ENCODE peak calls at places on chromosome 3, in nine cellular contexts. M is lower lobe of right lung, R is adrenal gland, D is colonic mucosa, Q is mammary epithelial cell, P is heart left ventricle, H is cardiac muscle cell, A is aorta, T is sigmoid colon. V is an unnamed sample.
A peak's percentile ranks its signal among the peaks of the same experiment; 100 is the strongest.

GRCh38 chr3:100561459-100562158 is 47.8 kb upstream of the ADGRG7 start:
- DNase-seq in M (no peak), R (no peak), D (no peak), Q (peak; percentile 90), P (no peak), H (peak; percentile 89), A (no peak), T (no peak), V (no peak)

GRCh38 chr3:191329654-191330308 is 545 bp downstream of the UTS2B start:
- DNase-seq in M (peak; percentile 71), R (peak; percentile 71), D (peak; percentile 64), Q (peak; percentile 61), P (peak; percentile 74), H (peak; percentile 64), A (peak; percentile 81), T (peak; percentile 69), V (peak; percentile 80)

GRCh38 chr3:108462899-108463298 is 47.5 kb downstream of the MYH15 start:
- DNase-seq in M (no peak), R (no peak), D (no peak), Q (peak; percentile 19), P (no peak), H (peak; percentile 47), A (no peak), T (no peak), V (no peak)

GRCh38 chr3:177679568-177680441 is 482.5 kb upstream of the TBL1XR1 start:
- DNase-seq in M (no peak), R (peak; percentile 72), D (no peak), Q (no peak), P (no peak), H (peak; percentile 88), A (no peak), T (no peak), V (no peak)

GRCh38 chr3:129651316-129652202 is 45.1 kb upstream of the PLXND1 start:
- DNase-seq in M (no peak), R (peak; percentile 63), D (no peak), Q (peak; percentile 79), P (no peak), H (peak; percentile 82), A (no peak), T (no peak), V (no peak)

GRCh38 chr3:46393554-46394434 is 13.1 kb downstream of the CCR5AS start:
- DNase-seq in M (peak; percentile 56), R (no peak), D (no peak), Q (peak; percentile 30), P (no peak), H (peak; percentile 62), A (no peak), T (no peak), V (no peak)

GRCh38 chr3:47715928-47716327 is 65.8 kb downstream of the SMARCC1 start:
- DNase-seq in M (no peak), R (peak; percentile 79), D (no peak), Q (peak; percentile 39), P (no peak), H (peak; percentile 53), A (peak; percentile 59), T (no peak), V (no peak)

GRCh38 chr3:58384381-58385090 is 49.1 kb downstream of the PDHB start:
- DNase-seq in M (no peak), R (no peak), D (no peak), Q (no peak), P (no peak), H (no peak), A (no peak), T (no peak), V (no peak)

GRCh38 chr3:63875510-63875909 is 11.8 kb downstream of the ATXN7 start:
- DNase-seq in M (no peak), R (no peak), D (no peak), Q (no peak), P (no peak), H (no peak), A (no peak), T (no peak), V (no peak)

GRCh38 chr3:32405155-32405554 is 13.5 kb downstream of the CMTM7 start:
- DNase-seq in M (no peak), R (no peak), D (no peak), Q (no peak), P (no peak), H (peak; percentile 93), A (no peak), T (no peak), V (no peak)

GRCh38 chr3:32406481-32407408 is 15.1 kb downstream of the CMTM7 start:
- DNase-seq in M (no peak), R (peak; percentile 39), D (no peak), Q (peak; percentile 82), P (no peak), H (no peak), A (no peak), T (no peak), V (no peak)

GRCh38 chr3:32403663-32404062 is 12.0 kb downstream of the CMTM7 start:
- DNase-seq in M (no peak), R (peak; percentile 5), D (no peak), Q (peak; percentile 72), P (no peak), H (no peak), A (no peak), T (no peak), V (no peak)

GRCh38 chr3:32404714-32405113 is 13.1 kb downstream of the CMTM7 start:
- DNase-seq in M (no peak), R (peak; percentile 37), D (no peak), Q (no peak), P (no peak), H (no peak), A (no peak), T (no peak), V (no peak)

GRCh38 chr3:32405711-32406323 is 14.2 kb downstream of the CMTM7 start:
- DNase-seq in M (no peak), R (no peak), D (no peak), Q (no peak), P (no peak), H (peak; percentile 67), A (no peak), T (no peak), V (no peak)
- H3K4me1 ChIP-seq in M (peaks cover 85% of the 10 kb centered on the region), R (peaks cover 14% of the 10 kb centered on the region), D (no peaks in the 10 kb centered on the region), Q (peaks cover 79% of the 10 kb centered on the region), P (peaks cover 4% of the 10 kb centered on the region), H (peaks cover 9% of the 10 kb centered on the region), A (no peaks in the 10 kb centered on the region), T (peaks cover 15% of the 10 kb centered on the region), V (peaks cover 71% of the 10 kb centered on the region)

GRCh38 chr3:169041677-169042171 is 621.8 kb downstream of the MECOM start:
- DNase-seq in M (no peak), R (no peak), D (no peak), Q (peak; percentile 43), P (no peak), H (peak; percentile 71), A (no peak), T (no peak), V (no peak)

DNA sequence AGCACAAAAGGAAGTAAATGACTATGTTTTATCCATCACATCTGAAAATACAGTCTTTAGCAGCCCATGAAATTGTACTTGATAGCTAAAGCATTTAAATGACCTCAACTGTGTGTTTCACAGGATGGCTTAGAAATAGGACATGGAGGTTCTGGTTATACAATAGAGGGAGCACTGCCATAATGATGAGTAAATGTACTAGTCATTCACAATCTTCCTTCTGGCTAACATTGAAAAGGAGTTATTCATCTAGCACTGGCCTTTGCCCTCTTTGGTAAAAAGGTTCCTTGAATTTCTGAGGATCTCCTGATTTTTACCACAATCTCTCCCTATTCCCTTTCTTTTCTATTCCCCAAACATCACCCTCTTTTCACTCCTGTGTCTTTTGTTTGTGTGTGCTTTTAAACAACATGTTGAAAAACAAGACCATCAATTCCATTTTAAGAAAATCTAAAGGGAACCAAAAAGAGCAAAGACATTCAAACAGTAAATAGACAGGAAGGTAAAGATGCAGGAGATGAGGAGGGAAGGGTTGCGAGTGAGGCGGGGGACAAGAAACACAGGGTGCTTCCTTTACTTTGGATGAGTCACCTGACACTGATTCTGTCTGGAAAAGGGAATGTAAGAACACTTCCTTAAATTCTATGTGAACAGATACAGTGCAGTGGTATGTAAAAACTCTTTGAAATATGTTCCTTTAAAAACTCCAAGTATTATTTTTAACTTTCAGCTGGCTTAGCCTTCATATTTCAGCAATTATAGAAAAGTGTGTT is 619.0 kb downstream of the MECOM start:
- DNase-seq in M (no peak), R (no peak), D (no peak), Q (peak; percentile 77), P (no peak), H (peak; percentile 49), A (no peak), T (no peak), V (no peak)
- H3K27ac ChIP-seq in M (no peak overlapping the region), R (no peak overlapping the region), D (no peak overlapping the region), Q (peak overlapping the region; percentile 82), P (no peak overlapping the region), H (no peak overlapping the region), A (no peak overlapping the region), T (no peak overlapping the region), V (no peak overlapping the region)

GRCh38 chr3:188176476-188176875 is 22.5 kb downstream of the LPP start:
- DNase-seq in M (no peak), R (no peak), D (no peak), Q (no peak), P (no peak), H (no peak), A (no peak), T (no peak), V (no peak)
- H3K4me1 ChIP-seq in M (peaks cover 64% of the 10 kb centered on the region), R (peaks cover 8% of the 10 kb centered on the region), D (peaks cover 30% of the 10 kb centered on the region), Q (no peaks in the 10 kb centered on the region), P (peaks cover 3% of the 10 kb centered on the region), H (peaks cover 21% of the 10 kb centered on the region), A (peaks cover 21% of the 10 kb centered on the region), T (peaks cover 94% of the 10 kb centered on the region), V (peaks cover 38% of the 10 kb centered on the region)

DNA sequence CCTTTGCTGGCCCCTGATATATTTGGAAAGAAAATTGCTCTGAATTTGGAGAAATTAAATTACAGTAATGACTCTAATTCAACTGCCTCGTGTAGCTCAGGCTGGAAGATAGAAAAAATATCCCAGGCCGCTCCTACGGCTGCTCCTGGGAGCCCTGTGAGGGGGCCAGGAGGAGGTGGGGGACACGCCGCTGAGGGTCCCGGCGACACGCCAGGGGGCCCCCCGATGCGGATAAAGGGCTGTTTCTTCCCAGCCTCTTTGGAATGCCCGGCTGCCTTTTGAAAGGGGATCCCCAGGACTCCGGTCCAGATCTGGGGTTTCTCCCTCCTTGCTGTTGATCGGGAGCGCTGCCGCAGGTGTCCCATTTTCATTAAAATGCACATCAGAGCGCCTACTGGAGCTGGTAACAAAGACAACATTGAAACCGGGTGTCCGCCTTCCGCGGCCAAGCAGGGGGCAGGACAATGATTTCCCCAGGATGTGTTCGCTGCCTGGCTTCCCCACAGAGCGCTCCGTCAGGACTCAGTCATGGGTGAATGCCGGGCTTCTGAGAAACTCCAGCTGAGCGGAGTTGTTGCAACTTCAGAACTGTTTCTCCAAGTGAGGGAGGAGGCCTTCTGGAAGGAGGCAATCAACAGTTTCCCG is 200.1 kb upstream of the KBTBD8 start:
- DNase-seq in M (no peak), R (peak; percentile 61), D (peak; percentile 29), Q (no peak), P (no peak), H (peak; percentile 74), A (no peak), T (peak; percentile 82), V (peak; percentile 66)
- H3K27ac ChIP-seq in M (no peak overlapping the region), R (no peak overlapping the region), D (no peak overlapping the region), Q (no peak overlapping the region), P (no peak overlapping the region), H (no peak overlapping the region), A (no peak overlapping the region), T (no peak overlapping the region), V (no peak overlapping the region)

V was measured in upper lobe of right lung.